ENCODE peak calls at places on chromosomes 3 and 15, in eight cellular contexts. S is suprapubic skin, O is breast epithelium, V is heart left ventricle, D is ovary, X is uterus, M is esophagus squamous epithelium, Z is HepG2. F is an unnamed sample.

GRCh38 chr3:149507491-149508324 is 33.2 kb downstream of the TM4SF4 start:
- DNase-seq in S (no peak), O (no peak), V (no peak), D (no peak), X (no peak), M (no peak), Z (no peak), F (no peak)

GRCh38 chr15:63189955-63190691 is 717 bp downstream of the RAB8B start:
- DNase-seq in S (no peak), O (no peak), V (no peak), D (no peak), X (no peak), M (no peak), Z (no peak), F (no peak)

GRCh38 chr3:40258555-40258954 is 51.0 kb upstream of the EIF1B start:
- DNase-seq in S (no peak), O (no peak), V (no peak), D (no peak), X (no peak), M (no peak), Z (no peak), F (no peak)

GRCh38 chr3:190863119-190863465 is 598 bp upstream of the GMNC start:
- DNase-seq in S (no peak), O (no peak), V (no peak), D (no peak), X (no peak), M (no peak), Z (no peak), F (no peak)

GRCh38 chr15:57495037-57495436 is 96.7 kb upstream of the MYZAP start:
- DNase-seq in S (no peak), O (no peak), V (no peak), D (no peak), X (no peak), M (no peak), Z (no peak), F (no peak)

GRCh38 chr3:194072691-194073279 is 63.2 kb upstream of the HES1 start:
- DNase-seq in S (no peak), O (no peak), V (no peak), D (no peak), X (no peak), M (no peak), Z (peak; percentile 37), F (no peak)

GRCh38 chr3:184260571-184261269 is 633 bp downstream of the CAMK2N2 start:
- DNase-seq in S (no peak), O (no peak), V (no peak), D (no peak), X (no peak), M (no peak), Z (no peak), F (no peak)

GRCh38 chr3:11195201-11195600 is 40.9 kb downstream of the HRH1 start:
- DNase-seq in S (peak; percentile 47), O (no peak), V (no peak), D (no peak), X (no peak), M (no peak), Z (no peak), F (no peak)

GRCh38 chr3:134885877-134886621 is 91.0 kb downstream of the EPHB1 start:
- DNase-seq in S (no peak), O (no peak), V (no peak), D (no peak), X (no peak), M (no peak), Z (no peak), F (no peak)

GRCh38 chr3:184234671-184235380 is 5.4 kb downstream of the VWA5B2 start:
- DNase-seq in S (no peak), O (no peak), V (no peak), D (no peak), X (no peak), M (no peak), Z (no peak), F (no peak)

GRCh38 chr3:192812736-192813383 is 85.5 kb upstream of the FGF12 start:
- DNase-seq in S (no peak), O (no peak), V (no peak), D (no peak), X (no peak), M (no peak), Z (peak; percentile 54), F (peak; percentile 70)

GRCh38 chr3:30660128-30660525 is 53.7 kb downstream of the TGFBR2 start:
- DNase-seq in S (no peak), O (no peak), V (no peak), D (no peak), X (no peak), M (no peak), Z (no peak), F (no peak)

GRCh38 chr3:184666422-184666821 is 45.4 kb downstream of the MAGEF1 start:
- DNase-seq in S (no peak), O (no peak), V (no peak), D (no peak), X (no peak), M (no peak), Z (no peak), F (no peak)

GRCh38 chr3:30626443-30627181 is 20.2 kb downstream of the TGFBR2 start:
- DNase-seq in S (no peak), O (no peak), V (no peak), D (no peak), X (no peak), M (no peak), Z (no peak), F (no peak)

GRCh38 chr3:59654120-59654952 is 604.5 kb upstream of the CFAP20DC start:
- DNase-seq in S (peak; percentile 64), O (peak; percentile 88), V (peak; percentile 33), D (no peak), X (no peak), M (no peak), Z (no peak), F (peak; percentile 45)

GRCh38 chr3:44661189-44661588 is 12.7 kb downstream of the ZNF35 start:
- DNase-seq in S (no peak), O (no peak), V (no peak), D (no peak), X (no peak), M (no peak), Z (peak; percentile 5), F (no peak)

GRCh38 chr3:114452176-114452744 is 158.4 kb downstream of the TIGIT start:
- DNase-seq in S (no peak), O (no peak), V (no peak), D (no peak), X (no peak), M (no peak), Z (no peak), F (no peak)

GRCh38 chr3:109685084-109686079 is 348.0 kb upstream of the DPPA4 start:
- DNase-seq in S (no peak), O (peak; percentile 46), V (peak; percentile 72), D (peak; percentile 25), X (peak; percentile 37), M (no peak), Z (no peak), F (peak; percentile 64)

GRCh38 chr3:127464642-127465041 is 125.9 kb downstream of the TPRA1 start:
- DNase-seq in S (no peak), O (no peak), V (no peak), D (no peak), X (no peak), M (no peak), Z (no peak), F (no peak)

DNA sequence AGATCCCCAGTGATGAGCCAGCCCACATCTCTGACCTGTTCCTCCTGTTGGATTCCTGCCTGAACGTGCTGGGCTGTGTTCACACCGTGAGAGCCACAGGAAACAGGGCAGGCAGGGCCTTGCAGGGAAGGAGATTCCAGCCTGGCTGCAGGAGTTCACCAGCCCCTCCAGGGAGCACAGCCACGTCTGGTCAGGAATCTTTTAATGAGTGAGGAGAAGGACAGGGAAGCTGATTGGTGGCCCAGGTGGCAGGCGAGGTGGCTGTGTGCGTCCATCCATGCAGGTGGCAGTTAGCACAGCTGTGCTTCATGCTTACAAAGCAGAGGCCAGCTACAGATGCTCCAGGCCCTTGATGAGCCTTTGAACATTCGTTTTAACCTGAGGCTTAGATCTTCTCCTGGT is 10.5 kb downstream of the LRRK1 start:
- DNase-seq in S (no peak), O (no peak), V (no peak), D (no peak), X (no peak), M (no peak), Z (no peak), F (no peak)
- H3K36me3 ChIP-seq in S (peaks cover 11% of the 10 kb centered on the region), O (no peaks in the 10 kb centered on the region), V (no peaks in the 10 kb centered on the region), D (no peaks in the 10 kb centered on the region), X (no peaks in the 10 kb centered on the region), M (no peaks in the 10 kb centered on the region), Z (no peaks in the 10 kb centered on the region), F (peaks cover 8% of the 10 kb centered on the region)

DNA sequence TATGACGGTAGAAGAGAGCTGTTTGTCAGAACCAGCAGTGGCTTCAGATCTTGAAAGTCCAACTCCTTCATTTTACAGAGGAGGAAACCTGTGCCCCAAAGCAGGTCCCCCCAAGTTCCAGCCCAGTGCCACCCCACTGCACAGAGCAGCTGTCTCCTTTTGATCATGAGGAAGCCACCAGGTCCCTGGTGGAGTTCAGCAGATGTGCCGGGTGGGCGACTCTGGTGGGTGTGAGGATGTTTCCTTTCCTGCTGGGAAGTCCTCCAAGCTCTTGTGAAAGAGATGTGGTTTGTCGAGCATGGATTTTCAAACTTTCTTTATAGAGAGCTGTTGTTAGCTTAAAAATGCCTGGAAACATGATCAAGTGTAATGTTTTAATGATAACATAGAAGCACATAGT is 52.0 kb downstream of the SMAD3 start:
- DNase-seq in S (no peak), O (no peak), V (no peak), D (no peak), X (no peak), M (no peak), Z (no peak), F (peak; percentile 60)
- H3K27ac ChIP-seq in S (peak overlapping the region; percentile 3), O (peak overlapping the region; percentile 62), V (peak overlapping the region; percentile 44), D (no peak overlapping the region), X (peak overlapping the region; percentile 58), M (peak overlapping the region; percentile 93), Z (no peak overlapping the region), F (peak overlapping the region; percentile 40)

GRCh38 chr15:45022871-45023658 is at the start of gene SORD:
- DNase-seq in S (peak; percentile 92), O (peak; percentile 79), V (peak; percentile 94), D (peak; percentile 92), X (peak; percentile 91), M (peak; percentile 39), Z (peak; percentile 86), F (peak; percentile 87)
- TF ChIP-seq POLR2A in S (no peak), O (no peak), V (no peak), D (no peak), X (no peak), M (no peak), Z (peak; percentile 96), F (peak; percentile 64)

GRCh38 chr3:186787642-186788481 is 4.5 kb downstream of the EIF4A2 start:
- DNase-seq in S (no peak), O (no peak), V (no peak), D (no peak), X (no peak), M (no peak), Z (no peak), F (no peak)
- H3K36me3 ChIP-seq in S (peaks cover 76% of the 10 kb centered on the region), O (peaks cover 15% of the 10 kb centered on the region), V (peaks cover 45% of the 10 kb centered on the region), D (no peaks in the 10 kb centered on the region), X (no peaks in the 10 kb centered on the region), M (peaks cover 40% of the 10 kb centered on the region), Z (peaks cover 21% of the 10 kb centered on the region), F (peaks cover 80% of the 10 kb centered on the region)

DNA sequence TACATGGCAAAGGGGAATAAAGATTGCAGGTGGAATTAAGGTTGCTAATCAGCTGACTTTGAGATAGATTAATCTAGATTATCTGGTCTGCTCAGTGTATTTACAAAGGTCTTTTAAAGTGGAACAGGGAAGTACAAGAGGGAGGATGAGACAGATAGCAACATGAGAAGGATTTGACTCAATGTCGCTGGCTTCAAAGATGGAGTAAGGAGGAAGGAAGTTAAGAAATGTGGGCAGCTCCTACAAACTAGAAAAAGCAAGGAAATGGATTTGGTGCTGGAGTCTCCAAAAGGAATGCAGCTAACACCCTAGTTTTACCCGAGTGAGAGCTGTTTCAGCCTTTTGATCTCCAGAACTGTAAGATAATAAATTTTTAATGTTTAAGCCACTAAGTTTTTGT is 180.7 kb upstream of the TTC14 start:
- DNase-seq in S (no peak), O (no peak), V (no peak), D (no peak), X (no peak), M (no peak), Z (no peak), F (no peak)
- H3K27ac ChIP-seq in S (no peak overlapping the region), O (no peak overlapping the region), V (no peak overlapping the region), D (no peak overlapping the region), X (no peak overlapping the region), M (no peak overlapping the region), Z (no peak overlapping the region), F (no peak overlapping the region)

F was measured in tibial nerve.